ENCODE peak calls at places on chromosome 1, in five cellular contexts. K is mesothelial cell of epicardium; F is naive thymus-derived CD8-positive, alpha-beta T cell; Y is CD4-positive, alpha-beta T cell; O is fibroblast of mammary gland. D is an unnamed sample.

GRCh38 chr1:93148001-93148400 is 32.2 kb downstream of the TMED5 start:
- DNase-seq in K (no peak), F (no peak), Y (no peak), O (peak), D (no peak)

GRCh38 chr1:228825840-228826484 is 90.7 kb downstream of the RHOU start:
- DNase-seq in K (no peak), F (no peak), Y (no peak), O (no peak), D (no peak)

GRCh38 chr1:183004146-183004545 is 19.1 kb upstream of the LAMC1 start:
- DNase-seq in K (no peak), F (no peak), Y (no peak), O (no peak), D (no peak)

GRCh38 chr1:235739124-235739523 is 89.5 kb upstream of the GNG4 start:
- DNase-seq in K (no peak), F (no peak), Y (no peak), O (peak), D (no peak)

GRCh38 chr1:114758251-114758832 is 558 bp upstream of the CSDE1 start:
- DNase-seq in K (no peak), F (no peak), Y (no peak), O (peak), D (no peak)

GRCh38 chr1:55673416-55673815 is 458.3 kb upstream of the USP24 start:
- DNase-seq in K (no peak), F (no peak), Y (no peak), O (no peak), D (no peak)

GRCh38 chr1:6330410-6330827 is 63.1 kb downstream of the ACOT7 start:
- DNase-seq in K (no peak), F (no peak), Y (no peak), O (peak), D (no peak)

GRCh38 chr1:41476807-41477361 is 7.6 kb downstream of the EDN2 start:
- DNase-seq in K (no peak), F (peak), Y (no peak), O (no peak), D (no peak)

GRCh38 chr1:109539676-109540075 is at the start of gene GPR61:
- DNase-seq in K (no peak), F (no peak), Y (no peak), O (no peak), D (no peak)

GRCh38 chr1:15472595-15472994 is 3.3 kb upstream of the CELA2B start:
- DNase-seq in K (no peak), F (no peak), Y (no peak), O (no peak), D (no peak)

GRCh38 chr1:214494706-214495105 is 56.7 kb downstream of the PTPN14 start:
- DNase-seq in K (no peak), F (no peak), Y (no peak), O (no peak), D (no peak)

GRCh38 chr1:150321826-150322166 is 463 bp downstream of the PRPF3 start:
- DNase-seq in K (no peak), F (no peak), Y (no peak), O (no peak), D (no peak)

D was measured in T-helper 22 cell.